ENCODE peak calls at places on chromosome 1, in nine cellular contexts. One of them, this sample, is unnamed.

GRCh38 chr1:27614048-27614624 is 10.2 kb upstream of the AHDC1 start:
- DNase-seq in pulmonary artery endothelial cell: no peak
- DNase-seq in LHCN-M2: no peak
- DNase-seq in NT2/D1: no peak
- DNase-seq in MCF 10A: no peak
- DNase-seq in kidney glomerular epithelial cell: no peak
- DNase-seq in activated T-helper 1 cell treated with Interleukin-2 at 50 U/mL for 16 hours: no peak
- DNase-seq in heart left ventricle: no peak
- DNase-seq in KBM-7: no peak
- DNase-seq in this sample: no peak

GRCh38 chr1:180489976-180490375 is 12.4 kb downstream of the ACBD6 start:
- DNase-seq in pulmonary artery endothelial cell: no peak
- DNase-seq in LHCN-M2: no peak
- DNase-seq in NT2/D1: no peak
- DNase-seq in MCF 10A: no peak
- DNase-seq in kidney glomerular epithelial cell: no peak
- DNase-seq in activated T-helper 1 cell treated with Interleukin-2 at 50 U/mL for 16 hours: no peak
- DNase-seq in heart left ventricle: no peak
- DNase-seq in KBM-7: no peak
- DNase-seq in this sample: no peak

GRCh38 chr1:94258873-94259331 is 21.5 kb upstream of the ARHGAP29 start:
- DNase-seq in pulmonary artery endothelial cell: no peak
- DNase-seq in LHCN-M2: peak
- DNase-seq in NT2/D1: no peak
- DNase-seq in MCF 10A: peak
- DNase-seq in kidney glomerular epithelial cell: peak
- DNase-seq in activated T-helper 1 cell treated with Interleukin-2 at 50 U/mL for 16 hours: no peak
- DNase-seq in heart left ventricle: peak
- DNase-seq in KBM-7: no peak
- DNase-seq in this sample: no peak

GRCh38 chr1:52534928-52535764 is 17.7 kb downstream of the TUT4 start:
- DNase-seq in pulmonary artery endothelial cell: no peak
- DNase-seq in LHCN-M2: no peak
- DNase-seq in NT2/D1: no peak
- DNase-seq in MCF 10A: no peak
- DNase-seq in kidney glomerular epithelial cell: no peak
- DNase-seq in activated T-helper 1 cell treated with Interleukin-2 at 50 U/mL for 16 hours: no peak
- DNase-seq in heart left ventricle: no peak
- DNase-seq in KBM-7: no peak
- DNase-seq in this sample: no peak

GRCh38 chr1:205986848-205987247 is 16.3 kb downstream of the RAB7B start:
- DNase-seq in pulmonary artery endothelial cell: no peak
- DNase-seq in LHCN-M2: no peak
- DNase-seq in NT2/D1: no peak
- DNase-seq in MCF 10A: no peak
- DNase-seq in kidney glomerular epithelial cell: no peak
- DNase-seq in activated T-helper 1 cell treated with Interleukin-2 at 50 U/mL for 16 hours: no peak
- DNase-seq in heart left ventricle: no peak
- DNase-seq in KBM-7: no peak
- DNase-seq in this sample: no peak

GRCh38 chr1:25118554-25118953 is 113.7 kb downstream of the SYF2 start:
- DNase-seq in pulmonary artery endothelial cell: no peak
- DNase-seq in LHCN-M2: no peak
- DNase-seq in NT2/D1: no peak
- DNase-seq in MCF 10A: no peak
- DNase-seq in kidney glomerular epithelial cell: no peak
- DNase-seq in activated T-helper 1 cell treated with Interleukin-2 at 50 U/mL for 16 hours: no peak
- DNase-seq in heart left ventricle: no peak
- DNase-seq in KBM-7: no peak
- DNase-seq in this sample: no peak

GRCh38 chr1:2375923-2376260 is 15.5 kb downstream of the MORN1 start:
- DNase-seq in pulmonary artery endothelial cell: no peak
- DNase-seq in LHCN-M2: no peak
- DNase-seq in NT2/D1: no peak
- DNase-seq in MCF 10A: no peak
- DNase-seq in kidney glomerular epithelial cell: no peak
- DNase-seq in activated T-helper 1 cell treated with Interleukin-2 at 50 U/mL for 16 hours: no peak
- DNase-seq in heart left ventricle: no peak
- DNase-seq in KBM-7: no peak
- DNase-seq in this sample: no peak

GRCh38 chr1:151759241-151759640 is 4.1 kb downstream of the MRPL9 start:
- DNase-seq in pulmonary artery endothelial cell: no peak
- DNase-seq in LHCN-M2: no peak
- DNase-seq in NT2/D1: no peak
- DNase-seq in MCF 10A: no peak
- DNase-seq in kidney glomerular epithelial cell: no peak
- DNase-seq in activated T-helper 1 cell treated with Interleukin-2 at 50 U/mL for 16 hours: no peak
- DNase-seq in heart left ventricle: no peak
- DNase-seq in KBM-7: no peak
- DNase-seq in this sample: no peak

GRCh38 chr1:6275826-6276764 is 15.2 kb upstream of the GPR153 start:
- DNase-seq in pulmonary artery endothelial cell: no peak
- DNase-seq in LHCN-M2: peak
- DNase-seq in NT2/D1: no peak
- DNase-seq in MCF 10A: no peak
- DNase-seq in kidney glomerular epithelial cell: no peak
- DNase-seq in activated T-helper 1 cell treated with Interleukin-2 at 50 U/mL for 16 hours: no peak
- DNase-seq in heart left ventricle: peak
- DNase-seq in KBM-7: no peak
- DNase-seq in this sample: no peak

GRCh38 chr1:10286244-10286643 is 75.9 kb downstream of the KIF1B start:
- DNase-seq in pulmonary artery endothelial cell: no peak
- DNase-seq in LHCN-M2: peak
- DNase-seq in NT2/D1: no peak
- DNase-seq in MCF 10A: no peak
- DNase-seq in kidney glomerular epithelial cell: no peak
- DNase-seq in activated T-helper 1 cell treated with Interleukin-2 at 50 U/mL for 16 hours: no peak
- DNase-seq in heart left ventricle: peak
- DNase-seq in KBM-7: no peak
- DNase-seq in this sample: no peak

GRCh38 chr1:246951413-246951812 is 19.7 kb upstream of the AHCTF1 start:
- DNase-seq in pulmonary artery endothelial cell: no peak
- DNase-seq in LHCN-M2: no peak
- DNase-seq in NT2/D1: no peak
- DNase-seq in MCF 10A: no peak
- DNase-seq in kidney glomerular epithelial cell: no peak
- DNase-seq in activated T-helper 1 cell treated with Interleukin-2 at 50 U/mL for 16 hours: no peak
- DNase-seq in heart left ventricle: no peak
- DNase-seq in KBM-7: no peak
- DNase-seq in this sample: no peak

GRCh38 chr1:3068400-3069361 is at the start of gene PRDM16:
- DNase-seq in pulmonary artery endothelial cell: no peak
- DNase-seq in LHCN-M2: peak
- DNase-seq in NT2/D1: no peak
- DNase-seq in MCF 10A: no peak
- DNase-seq in kidney glomerular epithelial cell: no peak
- DNase-seq in activated T-helper 1 cell treated with Interleukin-2 at 50 U/mL for 16 hours: no peak
- DNase-seq in heart left ventricle: peak
- DNase-seq in KBM-7: no peak
- DNase-seq in this sample: peak

GRCh38 chr1:156766288-156767100 is 841 bp upstream of the PRCC start:
- DNase-seq in pulmonary artery endothelial cell: no peak
- DNase-seq in LHCN-M2: peak
- DNase-seq in NT2/D1: no peak
- DNase-seq in MCF 10A: no peak
- DNase-seq in kidney glomerular epithelial cell: no peak
- DNase-seq in activated T-helper 1 cell treated with Interleukin-2 at 50 U/mL for 16 hours: no peak
- DNase-seq in heart left ventricle: no peak
- DNase-seq in KBM-7: no peak
- DNase-seq in this sample: no peak